ENCODE peak calls at places on chromosomes 2 and 18, in five cellular contexts. Z, W, Y, G and B are unnamed samples.

GRCh38 chr18:2955966-2956521 is 56.9 kb downstream of the LPIN2 start:
- DNase-seq in Z (no peak), W (no peak), Y (no peak), G (no peak), B (no peak)

GRCh38 chr18:48031011-48031480 is 100.6 kb upstream of the SMAD2 start:
- DNase-seq in Z (peak), W (peak), Y (no peak), G (peak), B (peak)

GRCh38 chr18:45526120-45526841 is 89.0 kb upstream of the SLC14A2 start:
- DNase-seq in Z (no peak), W (peak), Y (no peak), G (no peak), B (no peak)

GRCh38 chr18:9130806-9131205 is 5.8 kb upstream of the ANKRD12 start:
- DNase-seq in Z (no peak), W (peak), Y (no peak), G (no peak), B (no peak)

GRCh38 chr2:202104286-202104870 is 31.3 kb downstream of the KIAA2012 start:
- DNase-seq in Z (peak), W (peak), Y (no peak), G (peak), B (peak)

GRCh38 chr2:46306320-46306719 is 9.1 kb downstream of the EPAS1 start:
- DNase-seq in Z (no peak), W (peak), Y (no peak), G (no peak), B (no peak)

GRCh38 chr2:88639865-88640264 is 12.6 kb upstream of the EIF2AK3 start:
- DNase-seq in Z (no peak), W (no peak), Y (no peak), G (no peak), B (no peak)

GRCh38 chr2:236998758-236999157 is 86.9 kb upstream of the COPS8 start:
- DNase-seq in Z (no peak), W (peak), Y (no peak), G (no peak), B (no peak)

GRCh38 chr2:5473596-5473995 is 218.6 kb upstream of the SOX11 start:
- DNase-seq in Z (no peak), W (no peak), Y (no peak), G (no peak), B (no peak)

GRCh38 chr2:95007061-95007609 is 18.4 kb upstream of the MAL start:
- DNase-seq in Z (no peak), W (no peak), Y (no peak), G (no peak), B (no peak)

GRCh38 chr2:225761396-225761795 is 361.9 kb downstream of the NYAP2 start:
- DNase-seq in Z (no peak), W (no peak), Y (no peak), G (no peak), B (no peak)